ENCODE peak calls at places on chromosomes 16 and 17, in five cellular contexts. L, G, O, Y and U are unnamed samples.

GRCh38 chr17:20784100-20784665 is 204.7 kb downstream of the CDRT15L2 start:
- DNase-seq in G (no peak), L (no peak), O (no peak), Y (no peak), U (no peak)

GRCh38 chr16:57532251-57532625 is 4.1 kb downstream of the CCDC102A start:
- DNase-seq in L (no peak), Y (no peak), O (no peak), G (peak), U (no peak)

GRCh38 chr16:48409839-48410610 is 24.8 kb upstream of the SIAH1 start:
- DNase-seq in Y (no peak), O (no peak), L (peak), G (peak), U (no peak)

GRCh38 chr17:72187544-72187943 is 66.7 kb downstream of the SOX9 start:
- DNase-seq in G (peak), O (peak), Y (peak), L (no peak), U (no peak)

GRCh38 chr17:6779411-6779810 is 3.4 kb downstream of the FBXO39 start:
- DNase-seq in L (no peak), O (no peak), G (no peak), Y (no peak), U (no peak)

GRCh38 chr16:50584033-50584722 is 36.0 kb downstream of the NKD1 start:
- DNase-seq in Y (no peak), G (no peak), L (no peak), O (no peak), U (no peak)

GRCh38 chr17:27928546-27928945 is 35.4 kb upstream of the LYRM9 start:
- DNase-seq in L (no peak), G (no peak), O (no peak), Y (no peak), U (no peak)

GRCh38 chr17:4154201-4154600 is 11.2 kb downstream of the CYB5D2 start:
- DNase-seq in O (no peak), L (no peak), Y (no peak), G (no peak), U (no peak)

GRCh38 chr16:68786685-68787418 is 49.8 kb downstream of the CDH1 start:
- DNase-seq in O (no peak), Y (peak), L (no peak), G (peak), U (no peak)

GRCh38 chr16:53207810-53208752 is 153.3 kb downstream of the CHD9 start:
- DNase-seq in Y (no peak), L (peak), G (peak), O (peak), U (peak)

GRCh38 chr17:35117984-35118383 is 1.7 kb downstream of the RAD51D start:
- DNase-seq in O (no peak), G (no peak), Y (no peak), L (no peak), U (peak)

GRCh38 chr17:57585341-57586098 is 159.6 kb downstream of the CCDC182 start:
- DNase-seq in Y (no peak), L (no peak), G (no peak), O (no peak), U (no peak)

GRCh38 chr16:30365200-30365599 is 5.1 kb downstream of the TBC1D10B start:
- DNase-seq in G (no peak), O (no peak), Y (no peak), L (no peak), U (no peak)

GRCh38 chr17:63984651-63985386 is 12.1 kb upstream of the SCN4A start:
- DNase-seq in L (peak), Y (no peak), G (peak), O (no peak), U (peak)

GRCh38 chr17:2957631-2958286 is 105.6 kb downstream of the OR1D5 start:
- DNase-seq in Y (no peak), O (no peak), G (no peak), L (no peak), U (no peak)

GRCh38 chr16:89455178-89455577 is 35.2 kb downstream of the ANKRD11 start:
- DNase-seq in G (no peak), Y (no peak), O (no peak), L (no peak), U (no peak)

GRCh38 chr16:89958068-89958467 is 9.5 kb downstream of the DEF8 start:
- DNase-seq in L (no peak), G (no peak), Y (no peak), O (peak), U (peak)

GRCh38 chr17:48244121-48244711 is 136.7 kb downstream of the SNX11 start:
- DNase-seq in Y (no peak), L (no peak), O (no peak), G (peak), U (peak)

GRCh38 chr16:29903579-29903978 is 3.3 kb downstream of the ASPHD1 start:
- DNase-seq in O (no peak), Y (no peak), L (no peak), G (no peak), U (no peak)

GRCh38 chr16:70151391-70151790 is 22.2 kb upstream of the CLEC18C start:
- DNase-seq in L (no peak), O (no peak), G (no peak), Y (no peak), U (no peak)

GRCh38 chr17:8398980-8399379 is 1.4 kb upstream of the RNF222 start:
- DNase-seq in Y (no peak), G (no peak), O (no peak), L (no peak), U (no peak)

GRCh38 chr16:68406458-68407041 is 41.8 kb downstream of the SMPD3 start:
- DNase-seq in G (no peak), L (no peak), Y (no peak), O (no peak), U (peak)

GRCh38 chr17:233473-233941 is 52.1 kb upstream of the DOC2B start:
- DNase-seq in L (no peak), Y (peak), G (peak), O (no peak), U (no peak)

GRCh38 chr17:77492446-77493237 is 351.9 kb downstream of the SEC14L1 start:
- DNase-seq in O (no peak), G (peak), L (no peak), Y (no peak), U (no peak)

GRCh38 chr17:12667299-12667958 is 1.7 kb downstream of the MYOCD start:
- DNase-seq in Y (no peak), L (peak), O (peak), G (peak), U (peak)

GRCh38 chr17:4440021-4440420 is 6.3 kb downstream of the SPNS3 start:
- DNase-seq in O (no peak), G (no peak), Y (no peak), L (no peak), U (no peak)

GRCh38 chr16:28181557-28181914 is 30.2 kb downstream of the XPO6 start:
- DNase-seq in G (no peak), L (peak), O (no peak), Y (peak), U (peak)

GRCh38 chr17:8221663-8222379 is 11.4 kb upstream of the AURKB start:
- DNase-seq in O (peak), G (peak), Y (peak), L (peak), U (peak)

GRCh38 chr17:80512233-80512632 is 32.4 kb upstream of the RPTOR start:
- DNase-seq in L (no peak), O (no peak), G (no peak), Y (no peak), U (no peak)

GRCh38 chr16:14121135-14121534 is 50.0 kb downstream of the MRTFB start:
- DNase-seq in O (no peak), Y (no peak), G (no peak), L (no peak), U (no peak)

GRCh38 chr17:75873587-75874322 is 4.6 kb downstream of the TRIM47 start:
- DNase-seq in L (no peak), G (no peak), Y (no peak), O (no peak), U (no peak)

GRCh38 chr17:75874323-75875181 is 3.8 kb downstream of the TRIM47 start:
- DNase-seq in Y (no peak), G (no peak), L (no peak), O (no peak), U (no peak)

GRCh38 chr17:75875182-75875939 is 3.0 kb downstream of the TRIM47 start:
- DNase-seq in Y (no peak), L (no peak), O (no peak), G (peak), U (no peak)

GRCh38 chr17:75875940-75876189 is 2.5 kb downstream of the TRIM47 start:
- DNase-seq in Y (no peak), L (no peak), O (no peak), G (no peak), U (no peak)

DNA sequence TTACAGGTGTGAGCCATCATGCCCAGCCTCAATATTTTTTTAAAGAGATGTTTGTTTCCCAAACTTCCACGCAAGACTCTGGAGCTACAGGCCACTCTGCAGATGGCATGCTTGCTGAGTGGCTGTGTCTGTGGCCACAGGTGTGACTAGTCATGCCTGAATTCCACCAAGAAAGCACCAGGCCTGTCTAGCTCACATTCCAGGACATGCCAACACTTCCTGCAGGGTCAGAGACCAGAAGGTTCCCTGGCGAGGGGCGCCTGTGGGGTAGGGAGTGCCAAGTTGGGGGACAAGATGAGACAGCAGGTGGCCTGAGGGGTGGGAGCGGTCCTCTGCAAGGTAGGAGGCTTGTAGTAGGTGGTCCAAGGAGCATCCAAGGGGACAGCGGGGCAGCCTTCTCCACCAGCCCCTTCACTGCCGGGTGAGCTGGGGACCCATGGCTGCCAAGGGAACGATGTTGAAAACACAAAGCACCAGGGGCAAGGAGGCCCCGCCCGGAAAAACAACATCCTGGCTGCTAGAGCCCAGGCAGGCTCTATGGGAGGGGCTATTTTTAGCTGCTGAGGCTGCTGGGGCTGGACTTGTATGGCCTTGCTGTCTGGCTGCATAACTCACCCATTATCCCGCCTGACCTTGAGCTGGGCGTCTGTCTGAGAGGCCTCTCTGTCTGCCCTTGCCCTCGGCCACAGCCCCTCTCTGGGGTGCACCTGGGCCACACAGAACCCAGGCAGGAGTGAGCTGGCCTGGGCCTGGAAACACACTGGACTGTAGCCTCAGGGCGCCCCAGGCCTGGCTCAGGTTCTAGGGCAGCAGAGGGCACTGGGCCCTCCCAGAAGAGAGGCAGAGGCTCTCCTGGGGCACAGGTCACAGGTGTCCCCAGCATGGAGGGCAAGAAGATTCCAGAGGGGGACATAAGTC is 5.7 kb downstream of the TRIM47 start:
- DNase-seq in Y (no peak), G (peak), O (no peak), L (no peak), U (no peak)
- H3K27ac ChIP-seq in Y (peak), G (peak), O (no peak), L (peak), U (no peak)

GRCh38 chr16:79337906-79338305 is 262.6 kb downstream of the MAF start:
- DNase-seq in O (no peak), G (no peak), Y (no peak), L (no peak), U (no peak)

GRCh38 chr16:79329967-79330366 is 270.6 kb downstream of the MAF start:
- DNase-seq in L (no peak), G (peak), Y (no peak), O (no peak), U (no peak)

GRCh38 chr16:79336437-79337229 is 263.9 kb downstream of the MAF start:
- DNase-seq in L (no peak), Y (no peak), G (no peak), O (no peak), U (no peak)

GRCh38 chr16:79331064-79331463 is 269.5 kb downstream of the MAF start:
- DNase-seq in Y (no peak), O (no peak), L (no peak), G (no peak), U (no peak)

GRCh38 chr16:79334127-79334526 is 266.4 kb downstream of the MAF start:
- DNase-seq in Y (no peak), O (peak), L (no peak), G (peak), U (peak)
- TF ChIP-seq CTCF in Y (no peak), O (peak), L (no peak), G (no peak), U (peak)

GRCh38 chr16:54327609-54328008 is 41.0 kb upstream of the IRX3 start:
- DNase-seq in G (no peak), L (no peak), Y (no peak), O (no peak), U (no peak)

GRCh38 chr16:54324716-54325115 is 38.1 kb upstream of the IRX3 start:
- DNase-seq in O (no peak), G (no peak), Y (no peak), L (no peak), U (no peak)

GRCh38 chr16:54320895-54321294 is 34.3 kb upstream of the IRX3 start:
- DNase-seq in G (no peak), O (no peak), Y (no peak), L (no peak), U (no peak)

GRCh38 chr16:54326266-54326662 is 39.7 kb upstream of the IRX3 start:
- DNase-seq in Y (no peak), G (no peak), O (no peak), L (no peak), U (no peak)

GRCh38 chr16:54325616-54326265 is 39.2 kb upstream of the IRX3 start:
- DNase-seq in L (no peak), G (no peak), O (no peak), Y (no peak), U (no peak)
- H3K27ac ChIP-seq in L (no peak), G (no peak), O (no peak), Y (no peak), U (no peak)

DNA sequence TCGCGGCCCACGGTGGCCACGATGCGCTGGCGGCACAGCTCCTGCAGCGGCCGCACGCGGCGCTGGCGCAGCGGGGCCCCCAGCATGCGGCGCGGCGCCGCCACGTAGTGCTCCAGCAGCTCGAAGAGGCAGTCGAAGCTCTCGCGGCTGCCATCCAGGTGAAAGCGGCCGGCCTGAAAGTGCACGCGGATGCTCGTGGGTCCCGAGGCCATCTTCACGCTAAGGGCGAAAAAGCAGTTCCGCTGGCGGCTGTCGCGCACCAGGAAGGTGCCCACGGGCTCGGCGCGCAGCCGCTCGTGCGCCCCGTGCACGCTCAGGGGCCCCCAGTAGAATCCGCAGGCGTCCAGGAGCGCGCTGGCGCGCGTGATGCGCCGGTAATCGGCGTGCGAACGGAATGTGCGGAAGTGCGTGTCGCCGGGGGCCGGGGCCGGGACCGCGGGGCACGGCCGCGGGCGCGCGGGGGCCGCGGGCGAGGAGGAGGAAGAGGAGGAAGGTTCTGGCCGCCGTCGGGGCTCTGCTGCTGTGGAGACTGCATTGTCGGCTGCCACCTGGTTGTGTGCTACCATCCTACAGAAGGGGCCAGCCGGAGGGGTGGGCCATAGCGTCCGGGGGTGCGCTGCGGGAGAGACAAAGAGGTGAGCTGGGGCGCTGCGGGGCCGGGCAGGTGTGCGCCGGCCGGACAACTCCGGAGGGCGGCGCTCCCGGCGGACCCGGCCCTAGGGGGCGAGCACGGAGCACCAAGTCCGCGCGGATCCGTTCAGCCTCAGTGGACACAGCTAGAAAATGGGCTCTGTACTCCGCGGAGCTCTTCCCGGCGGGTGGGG is 879 bp downstream of the SOCS1 start:
- DNase-seq in L (no peak), Y (peak), O (peak), G (peak), U (peak)
- TF ChIP-seq CTCF in L (no peak), Y (no peak), O (no peak), G (peak), U (no peak)